ENCODE peak calls at places on chromosomes 1 and 21, in seven cellular contexts. X, B, Y, Z, C, K and E are unnamed samples.
A peak's percentile ranks its signal among the peaks of the same experiment; 100 is the strongest.

GRCh38 chr21:31781737-31782136 is 49.8 kb upstream of the SCAF4 start:
- DNase-seq in X (no peak), B (peak; percentile 53), Y (peak; percentile 7), Z (no peak), C (no peak), K (no peak), E (no peak)

GRCh38 chr1:91478693-91479234 is 21.9 kb upstream of the CDC7 start:
- DNase-seq in X (no peak), B (no peak), Y (no peak), Z (no peak), C (no peak), K (no peak), E (no peak)

GRCh38 chr1:77876884-77877283 is 11.5 kb upstream of the NEXN start:
- DNase-seq in X (no peak), B (peak; percentile 70), Y (no peak), Z (no peak), C (no peak), K (peak; percentile 60), E (no peak)

GRCh38 chr1:116377564-116378529 is 4.8 kb downstream of the ATP1A1 start:
- DNase-seq in X (no peak), B (peak; percentile 96), Y (peak; percentile 93), Z (no peak), C (no peak), K (peak; percentile 62), E (no peak)

GRCh38 chr1:200245492-200245891 is 164.3 kb downstream of the ZNF281 start:
- DNase-seq in X (no peak), B (peak; percentile 89), Y (no peak), Z (no peak), C (no peak), K (no peak), E (no peak)

GRCh38 chr1:1305300-1306069 is 2.2 kb downstream of the ACAP3 start:
- DNase-seq in X (peak; percentile 56), B (peak; percentile 71), Y (peak; percentile 86), Z (peak; percentile 72), C (no peak), K (no peak), E (no peak)

GRCh38 chr1:65027699-65028358 is 61.5 kb upstream of the JAK1 start:
- DNase-seq in X (no peak), B (no peak), Y (no peak), Z (no peak), C (no peak), K (no peak), E (no peak)

GRCh38 chr1:45542591-45542990 is 8.0 kb upstream of the AKR1A1 start:
- DNase-seq in X (no peak), B (no peak), Y (no peak), Z (no peak), C (no peak), K (peak; percentile 90), E (no peak)

GRCh38 chr1:225645194-225645593 is 7.7 kb downstream of the ENAH start:
- DNase-seq in X (no peak), B (no peak), Y (no peak), Z (no peak), C (no peak), K (no peak), E (no peak)

GRCh38 chr21:33451634-33452071 is 28.1 kb downstream of the TMEM50B start:
- DNase-seq in X (no peak), B (peak; percentile 33), Y (peak; percentile 22), Z (no peak), C (no peak), K (peak; percentile 19), E (no peak)

GRCh38 chr1:190747643-190748186 is 270.1 kb upstream of the BRINP3 start:
- DNase-seq in X (no peak), B (peak; percentile 72), Y (no peak), Z (no peak), C (no peak), K (no peak), E (no peak)
- H3K4me1 ChIP-seq in X (no peaks in the 10 kb centered on the region), B (peaks cover 2% of the 10 kb centered on the region), Y (no peaks in the 10 kb centered on the region), Z (no peaks in the 10 kb centered on the region), C (no peaks in the 10 kb centered on the region), K (no peaks in the 10 kb centered on the region), E (no peaks in the 10 kb centered on the region)

DNA sequence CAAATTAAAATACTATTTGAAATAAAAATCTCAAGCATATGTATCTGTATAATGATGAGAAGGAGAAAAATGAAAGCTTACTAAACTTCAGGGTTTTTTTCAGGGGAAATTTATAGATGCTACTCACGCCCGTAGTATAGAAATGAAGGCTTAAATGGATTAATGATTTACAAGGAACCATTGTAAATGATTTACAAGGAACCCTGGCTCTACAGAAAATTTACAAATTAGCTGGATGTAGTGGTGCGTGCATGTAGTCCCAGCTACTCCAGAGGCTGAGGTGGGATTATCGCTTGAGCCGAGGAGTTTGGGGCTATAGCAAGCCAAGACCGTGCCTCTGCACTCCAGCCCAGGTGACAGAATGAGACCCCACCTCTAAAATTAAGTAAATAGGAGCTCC is 150.5 kb downstream of the PCBP3 start:
- DNase-seq in X (no peak), B (no peak), Y (no peak), Z (no peak), C (no peak), K (no peak), E (no peak)
- H2BK120ac ChIP-seq in X (no peak overlapping the region), B (no peak overlapping the region), Y (no peak overlapping the region), Z (no peak overlapping the region), C (no peak overlapping the region), K (no peak overlapping the region), E (no peak overlapping the region)

GRCh38 chr1:228768345-228768717 is 33.1 kb downstream of the RHOU start:
- DNase-seq in X (no peak), B (no peak), Y (no peak), Z (no peak), C (no peak), K (no peak), E (no peak)
- H3K23ac ChIP-seq in X (no peak overlapping the region), B (no peak overlapping the region), Y (no peak overlapping the region), Z (no peak overlapping the region), C (no peak overlapping the region), K (no peak overlapping the region), E (no peak overlapping the region)

DNA sequence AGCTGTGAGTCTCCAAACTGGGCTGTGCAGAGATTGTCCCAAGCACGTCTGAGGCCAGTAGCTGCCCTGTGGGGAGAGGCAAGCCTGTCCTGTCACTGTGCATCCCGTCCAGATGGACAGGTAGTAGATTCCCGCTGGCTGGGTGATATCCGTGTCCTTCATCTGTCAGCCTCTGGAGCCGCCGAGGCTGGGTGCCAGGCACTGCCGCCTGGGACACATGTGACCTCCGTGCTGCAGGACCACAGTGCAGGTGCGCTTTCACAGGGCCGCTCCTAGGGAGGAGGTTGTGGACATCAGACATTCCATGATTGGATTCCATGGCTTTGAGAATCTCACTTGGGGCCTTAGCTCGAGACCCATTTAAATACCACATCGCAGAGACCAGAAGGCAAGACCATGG is 4.7 kb downstream of the PDXK start:
- DNase-seq in X (no peak), B (no peak), Y (no peak), Z (no peak), C (no peak), K (no peak), E (no peak)
- H3K4me1 ChIP-seq in X (no peaks in the 10 kb centered on the region), B (peaks cover 34% of the 10 kb centered on the region), Y (peaks cover 49% of the 10 kb centered on the region), Z (peaks cover 4% of the 10 kb centered on the region), C (peaks cover 23% of the 10 kb centered on the region), K (peaks cover 22% of the 10 kb centered on the region), E (peaks cover 6% of the 10 kb centered on the region)

GRCh38 chr1:58611986-58612385 is 34.9 kb upstream of the TACSTD2 start:
- DNase-seq in X (no peak), B (peak; percentile 54), Y (no peak), Z (no peak), C (no peak), K (no peak), E (no peak)
- H2BK120ac ChIP-seq in X (no peak overlapping the region), B (no peak overlapping the region), Y (no peak overlapping the region), Z (no peak overlapping the region), C (no peak overlapping the region), K (no peak overlapping the region), E (no peak overlapping the region)

GRCh38 chr1:75449998-75450397 is 160.9 kb downstream of the SLC44A5 start:
- DNase-seq in X (no peak), B (no peak), Y (peak; percentile 35), Z (no peak), C (no peak), K (no peak), E (no peak)
- H3K23ac ChIP-seq in X (no peak overlapping the region), B (no peak overlapping the region), Y (no peak overlapping the region), Z (no peak overlapping the region), C (no peak overlapping the region), K (no peak overlapping the region), E (no peak overlapping the region)

GRCh38 chr21:44328242-44328895 is 10.8 kb downstream of the CFAP410 start:
- DNase-seq in X (no peak), B (no peak), Y (no peak), Z (no peak), C (no peak), K (no peak), E (no peak)
- H3K4me1 ChIP-seq in X (no peaks in the 10 kb centered on the region), B (no peaks in the 10 kb centered on the region), Y (peaks cover 13% of the 10 kb centered on the region), Z (no peaks in the 10 kb centered on the region), C (no peaks in the 10 kb centered on the region), K (no peaks in the 10 kb centered on the region), E (no peaks in the 10 kb centered on the region)

GRCh38 chr1:55505326-55505725 is 290.2 kb upstream of the USP24 start:
- DNase-seq in X (no peak), B (no peak), Y (no peak), Z (no peak), C (no peak), K (no peak), E (no peak)
- H2BK120ac ChIP-seq in X (no peak overlapping the region), B (peak overlapping the region; percentile 95), Y (no peak overlapping the region), Z (no peak overlapping the region), C (no peak overlapping the region), K (no peak overlapping the region), E (no peak overlapping the region)